ENCODE peak calls at places on chromosomes 2 and 18, in seven cellular contexts. V is lower leg skin; W is AG10803; Z is stimulated activated CD8-positive, alpha-beta memory T cell treated with anti-CD3 and anti-CD28 coated beads, Interleukin-12 subunit alpha, Interleukin-12 subunit beta, amount 100 ng/mL, for 1 hour; E is AG08396; N is IMR-90; P is stimulated activated CD4-positive, alpha-beta T cell treated with anti-CD3 and anti-CD28 coated beads, Interleukin-1b, Interleukin-23, amount 100 ng/mL, for 24 hours. K is an unnamed sample.

GRCh38 chr2:57575703-57576268 is 470.8 kb upstream of the VRK2 start:
- DNase-seq in V (no peak), P (no peak), W (no peak), E (no peak), Z (no peak), N (no peak), K (no peak)

GRCh38 chr2:24228470-24228869 is 53.6 kb downstream of the FAM228A start:
- DNase-seq in W (no peak), Z (no peak), P (no peak), E (no peak), N (peak; percentile 28), V (no peak), K (no peak)

GRCh38 chr2:219453691-219454131 is 19.1 kb downstream of the SPEG start:
- DNase-seq in W (peak; percentile 97), P (no peak), Z (no peak), E (peak; percentile 72), V (peak; percentile 35), N (peak; percentile 91), K (peak; percentile 80)

GRCh38 chr2:23745726-23746105 is 181.2 kb downstream of the ATAD2B start:
- DNase-seq in N (peak; percentile 49), V (peak; percentile 79), E (peak; percentile 8), W (peak; percentile 84), Z (no peak), P (no peak), K (peak; percentile 50)

GRCh38 chr2:79855264-79856006 is 342.6 kb downstream of the CTNNA2 start:
- DNase-seq in E (peak; percentile 15), N (peak; percentile 7), W (peak; percentile 12), V (no peak), P (no peak), Z (no peak), K (peak; percentile 20)

GRCh38 chr2:109265953-109266352 is 136.9 kb downstream of the SH3RF3 start:
- DNase-seq in V (no peak), Z (no peak), W (no peak), N (no peak), P (no peak), E (no peak), K (no peak)

GRCh38 chr18:80168982-80169381 is 59.9 kb downstream of the ADNP2 start:
- DNase-seq in V (no peak), Z (no peak), E (no peak), W (no peak), P (no peak), N (no peak), K (no peak)

GRCh38 chr2:239370403-239370802 is 30.4 kb downstream of the HDAC4 start:
- DNase-seq in P (no peak), Z (no peak), V (no peak), N (no peak), W (no peak), E (no peak), K (no peak)

GRCh38 chr2:219404291-219404910 is 13.8 kb upstream of the DES start:
- DNase-seq in V (no peak), N (no peak), W (no peak), E (no peak), P (no peak), Z (no peak), K (no peak)

GRCh38 chr2:108640731-108641130 is 78.6 kb upstream of the RANBP2 start:
- DNase-seq in Z (no peak), N (peak; percentile 93), W (peak; percentile 83), P (no peak), E (peak; percentile 72), V (no peak), K (peak; percentile 80)

GRCh38 chr2:39099820-39100728 is 20.8 kb downstream of the SOS1 start:
- DNase-seq in W (no peak), V (no peak), P (no peak), E (no peak), N (peak; percentile 46), Z (no peak), K (no peak)

GRCh38 chr2:133360190-133360589 is 208.1 kb downstream of the NCKAP5 start:
- DNase-seq in W (no peak), V (no peak), P (no peak), E (no peak), Z (no peak), N (no peak), K (no peak)

GRCh38 chr2:47013383-47013782 is 97.8 kb upstream of the MCFD2 start:
- DNase-seq in W (no peak), E (no peak), N (no peak), P (no peak), V (no peak), Z (no peak), K (no peak)

GRCh38 chr2:236161531-236161930 is 6.7 kb downstream of the GBX2 start:
- DNase-seq in N (no peak), E (peak; percentile 16), P (no peak), W (no peak), Z (no peak), V (no peak), K (peak; percentile 12)

GRCh38 chr18:51400721-51401120 is 203.2 kb upstream of the MEX3C start:
- DNase-seq in N (no peak), Z (no peak), E (no peak), P (no peak), V (no peak), W (no peak), K (no peak)

GRCh38 chr2:179675435-179675834 is 186.0 kb downstream of the ZNF385B start:
- DNase-seq in P (no peak), V (no peak), N (no peak), E (no peak), Z (no peak), W (no peak), K (no peak)

GRCh38 chr2:169415233-169415748 is 53.0 kb upstream of the LRP2 start:
- DNase-seq in P (no peak), E (no peak), W (no peak), N (no peak), V (no peak), Z (no peak), K (no peak)

GRCh38 chr2:48049371-48049770 is 143.1 kb upstream of the FBXO11 start:
- DNase-seq in E (no peak), N (no peak), V (no peak), P (no peak), W (no peak), Z (no peak), K (no peak)

GRCh38 chr2:174577967-174578589 is 19.5 kb downstream of the WIPF1 start:
- DNase-seq in Z (peak; percentile 35), V (no peak), E (peak; percentile 51), W (peak; percentile 82), N (peak; percentile 73), P (no peak), K (peak; percentile 55)

GRCh38 chr2:147829106-147829505 is 15.7 kb upstream of the ACVR2A start:
- DNase-seq in N (peak; percentile 88), Z (no peak), W (peak; percentile 54), V (no peak), P (no peak), E (peak; percentile 53), K (peak; percentile 13)

GRCh38 chr2:233118601-233119000 is 58.5 kb downstream of the INPP5D start:
- DNase-seq in N (no peak), Z (no peak), E (no peak), P (no peak), V (no peak), W (no peak), K (no peak)

GRCh38 chr2:69057660-69058059 is 44.7 kb downstream of the ANTXR1 start:
- DNase-seq in Z (no peak), E (no peak), W (peak; percentile 52), V (no peak), P (no peak), N (no peak), K (no peak)

GRCh38 chr2:37665622-37666362 is 5.7 kb downstream of the CDC42EP3 start:
- DNase-seq in W (no peak), V (no peak), N (no peak), E (no peak), P (no peak), Z (no peak), K (no peak)

GRCh38 chr18:35661483-35662146 is 80.1 kb downstream of the GALNT1 start:
- DNase-seq in P (no peak), Z (no peak), E (no peak), N (no peak), W (no peak), V (no peak), K (no peak)

GRCh38 chr2:11398710-11399109 is 54.3 kb upstream of the ROCK2 start:
- DNase-seq in P (no peak), W (no peak), V (no peak), N (no peak), E (no peak), Z (no peak), K (no peak)

GRCh38 chr18:36717422-36718110 is 111.2 kb downstream of the TPGS2 start:
- DNase-seq in W (no peak), P (no peak), Z (no peak), E (no peak), N (no peak), V (no peak), K (no peak)

GRCh38 chr2:241812730-241813079 is 3.7 kb downstream of the NEU4 start:
- DNase-seq in P (no peak), W (no peak), V (no peak), E (no peak), Z (no peak), N (no peak), K (no peak)

GRCh38 chr2:166463640-166464039 is 30.4 kb downstream of the SCN7A start:
- DNase-seq in N (no peak), E (no peak), V (no peak), Z (no peak), P (no peak), W (no peak), K (no peak)

GRCh38 chr2:80288576-80288975 is 16.0 kb downstream of the LRRTM1 start:
- DNase-seq in E (no peak), P (no peak), W (peak; percentile 12), Z (no peak), N (no peak), V (no peak), K (no peak)

GRCh38 chr2:201049455-201049854 is 22.0 kb downstream of the HYCC2 start:
- DNase-seq in E (no peak), W (peak; percentile 15), N (no peak), P (no peak), Z (no peak), V (no peak), K (no peak)

GRCh38 chr2:60503923-60504514 is 49.4 kb downstream of the BCL11A start:
- DNase-seq in Z (no peak), E (no peak), N (no peak), P (no peak), W (no peak), V (no peak), K (no peak)

GRCh38 chr2:86000131-86000937 is 105.4 kb downstream of the POLR1A start:
- DNase-seq in Z (no peak), N (no peak), P (no peak), E (no peak), W (no peak), V (no peak), K (peak; percentile 46)

GRCh38 chr2:190443055-190443454 is 34.9 kb downstream of the MFSD6 start:
- DNase-seq in Z (no peak), P (no peak), E (no peak), W (no peak), V (no peak), N (peak; percentile 16), K (no peak)

GRCh38 chr18:59612461-59612860 is 84.8 kb downstream of the CCBE1 start:
- DNase-seq in V (peak; percentile 70), P (no peak), W (peak; percentile 99), E (peak; percentile 41), Z (no peak), N (peak; percentile 24), K (peak; percentile 85)

GRCh38 chr2:85736456-85737355 is 17.1 kb upstream of the ATOH8 start:
- DNase-seq in W (peak; percentile 65), V (no peak), N (no peak), P (no peak), E (no peak), Z (no peak), K (peak; percentile 27)

GRCh38 chr2:234187646-234188174 is 137.2 kb downstream of the SPP2 start:
- DNase-seq in E (no peak), N (no peak), P (no peak), W (no peak), Z (no peak), V (no peak), K (no peak)

GRCh38 chr2:140696449-140696848 is 1434.4 kb downstream of the LRP1B start:
- DNase-seq in Z (no peak), V (no peak), P (no peak), E (no peak), W (no peak), N (no peak), K (no peak)

GRCh38 chr2:31339696-31340095 is 74.8 kb downstream of the XDH start:
- DNase-seq in E (no peak), N (no peak), W (no peak), P (no peak), Z (no peak), V (no peak), K (no peak)